ENCODE peak calls at places on chromosomes 12 and 14, in ten cellular contexts. Q is tibial nerve, C is A549, O is ovary, A is H1, D is stomach, G is suprapubic skin, W is SK-N-SH, R is HepG2, T is sigmoid colon. N is an unnamed sample.

GRCh38 chr12:120116792-120117651 is 469 bp upstream of the RAB35 start:
- DNase-seq in G (peak), W (peak), R (peak), Q (peak), T (peak), O (peak), D (peak), A (peak), C (peak), N (peak)

GRCh38 chr12:62744551-62744950 is 190.4 kb downstream of the PPM1H start:
- DNase-seq in Q (no peak), W (no peak), O (no peak), A (no peak), T (no peak), C (no peak), D (no peak), R (no peak), G (no peak), N (no peak)

GRCh38 chr12:43151406-43152080 is 400.5 kb downstream of the ADAMTS20 start:
- DNase-seq in T (no peak), O (no peak), G (no peak), D (no peak), A (no peak), R (no peak), W (no peak), C (no peak), Q (no peak), N (no peak)

GRCh38 chr14:90487031-90487430 is 90.2 kb downstream of the CALM1 start:
- DNase-seq in W (peak), D (no peak), R (no peak), A (peak), Q (no peak), O (no peak), T (no peak), C (no peak), G (no peak), N (no peak)

GRCh38 chr14:32366256-32366655 is 37.2 kb downstream of the AKAP6 start:
- DNase-seq in C (peak), G (no peak), A (no peak), R (no peak), O (no peak), T (no peak), W (peak), D (no peak), Q (no peak), N (no peak)

GRCh38 chr14:90464481-90464880 is 67.7 kb downstream of the CALM1 start:
- DNase-seq in Q (no peak), A (no peak), R (no peak), D (no peak), C (no peak), W (no peak), O (no peak), T (no peak), G (no peak), N (no peak)

GRCh38 chr14:32417956-32418552 is 89.0 kb downstream of the AKAP6 start:
- DNase-seq in T (no peak), G (no peak), W (no peak), C (peak), D (peak), R (no peak), Q (peak), O (peak), A (no peak), N (peak)

GRCh38 chr12:77401480-77402105 is 336.2 kb upstream of the E2F7 start:
- DNase-seq in A (no peak), Q (no peak), O (no peak), C (no peak), T (no peak), G (no peak), R (no peak), D (no peak), W (no peak), N (no peak)

GRCh38 chr12:29739279-29739991 is 44.3 kb downstream of the TMTC1 start:
- DNase-seq in W (no peak), T (no peak), O (no peak), R (no peak), C (no peak), Q (no peak), D (no peak), G (no peak), A (no peak), N (no peak)

GRCh38 chr12:87756721-87757120 is 272.5 kb downstream of the C12orf50 start:
- DNase-seq in C (peak), G (no peak), R (no peak), O (no peak), T (no peak), Q (no peak), W (no peak), D (no peak), A (no peak), N (no peak)

GRCh38 chr12:3604750-3605638 is 114.0 kb downstream of the PRMT8 start:
- DNase-seq in C (no peak), R (no peak), G (no peak), Q (no peak), D (peak), T (peak), W (peak), A (peak), O (no peak), N (peak)

GRCh38 chr12:2607881-2608607 is 186.7 kb upstream of the FKBP4 start:
- DNase-seq in W (no peak), D (no peak), O (no peak), G (no peak), A (no peak), R (no peak), C (no peak), Q (no peak), T (peak), N (no peak)

GRCh38 chr14:105853089-105853906 is 326.9 kb downstream of the TMEM121 start:
- DNase-seq in D (no peak), R (no peak), Q (no peak), O (no peak), W (peak), A (no peak), G (no peak), C (no peak), T (no peak), N (peak)

GRCh38 chr12:120155072-120155471 is 38.5 kb upstream of the RAB35 start:
- DNase-seq in Q (no peak), R (no peak), G (no peak), T (no peak), D (no peak), O (no peak), C (no peak), W (no peak), A (no peak), N (no peak)

GRCh38 chr14:75182820-75183219 is 6.4 kb upstream of the TMED10 start:
- DNase-seq in C (no peak), G (no peak), R (peak), Q (no peak), O (no peak), W (no peak), T (no peak), A (no peak), D (no peak), N (no peak)

GRCh38 chr12:80195143-80195726 is 95.9 kb downstream of the OTOGL start:
- DNase-seq in O (no peak), G (no peak), A (no peak), C (peak), R (peak), D (no peak), T (no peak), Q (no peak), W (peak), N (no peak)

GRCh38 chr14:25231006-25231405 is 181.1 kb upstream of the STXBP6 start:
- DNase-seq in C (no peak), T (no peak), G (no peak), D (peak), W (no peak), Q (no peak), O (no peak), A (no peak), R (no peak), N (no peak)

GRCh38 chr14:54920052-54920451 is 17.4 kb upstream of the GCH1 start:
- DNase-seq in D (no peak), A (no peak), W (no peak), Q (no peak), R (no peak), T (no peak), G (no peak), O (no peak), C (no peak), N (no peak)

GRCh38 chr14:104512771-104513640 is 66.6 kb upstream of the C14orf180 start:
- DNase-seq in T (no peak), A (peak), C (no peak), R (no peak), W (no peak), O (no peak), Q (no peak), G (no peak), D (no peak), N (no peak)

GRCh38 chr12:47885012-47885501 is 19.7 kb downstream of the VDR start:
- DNase-seq in W (no peak), O (no peak), D (no peak), Q (no peak), A (no peak), T (no peak), R (no peak), G (no peak), C (no peak), N (no peak)

GRCh38 chr12:52369220-52369619 is 1.9 kb upstream of the KRT85 start:
- DNase-seq in Q (no peak), T (no peak), D (no peak), O (no peak), C (no peak), R (no peak), A (no peak), W (no peak), G (no peak), N (no peak)

GRCh38 chr14:30928462-30928861 is 54.1 kb downstream of the COCH start:
- DNase-seq in G (no peak), Q (no peak), A (no peak), O (no peak), T (no peak), W (no peak), R (no peak), D (no peak), C (no peak), N (no peak)

GRCh38 chr12:127570387-127570786 is 696.6 kb upstream of the TMEM132C start:
- DNase-seq in C (no peak), Q (no peak), R (no peak), O (no peak), A (no peak), G (no peak), W (no peak), T (no peak), D (no peak), N (no peak)

GRCh38 chr14:98580131-98580678 is 691.8 kb downstream of the BCL11B start:
- DNase-seq in T (no peak), O (no peak), C (no peak), W (no peak), G (no peak), R (no peak), Q (no peak), D (no peak), A (no peak), N (no peak)

GRCh38 chr14:86038401-86038985 is 508.5 kb downstream of the FLRT2 start:
- DNase-seq in T (no peak), D (peak), G (no peak), O (no peak), A (peak), W (peak), R (peak), C (peak), Q (no peak), N (peak)

GRCh38 chr14:33642080-33642479 is 308.8 kb downstream of the EGLN3 start:
- DNase-seq in C (no peak), D (no peak), R (no peak), A (no peak), G (no peak), O (no peak), Q (no peak), T (no peak), W (no peak), N (no peak)

GRCh38 chr14:74302160-74302628 is 540 bp downstream of the ABCD4 start:
- DNase-seq in D (no peak), T (no peak), O (no peak), R (peak), C (peak), W (peak), A (no peak), Q (no peak), G (no peak), N (no peak)

GRCh38 chr12:546920-547845 is 87.4 kb downstream of the B4GALNT3 start:
- DNase-seq in W (peak), O (peak), A (peak), D (peak), R (peak), C (peak), G (no peak), Q (no peak), T (no peak), N (peak)

DNA sequence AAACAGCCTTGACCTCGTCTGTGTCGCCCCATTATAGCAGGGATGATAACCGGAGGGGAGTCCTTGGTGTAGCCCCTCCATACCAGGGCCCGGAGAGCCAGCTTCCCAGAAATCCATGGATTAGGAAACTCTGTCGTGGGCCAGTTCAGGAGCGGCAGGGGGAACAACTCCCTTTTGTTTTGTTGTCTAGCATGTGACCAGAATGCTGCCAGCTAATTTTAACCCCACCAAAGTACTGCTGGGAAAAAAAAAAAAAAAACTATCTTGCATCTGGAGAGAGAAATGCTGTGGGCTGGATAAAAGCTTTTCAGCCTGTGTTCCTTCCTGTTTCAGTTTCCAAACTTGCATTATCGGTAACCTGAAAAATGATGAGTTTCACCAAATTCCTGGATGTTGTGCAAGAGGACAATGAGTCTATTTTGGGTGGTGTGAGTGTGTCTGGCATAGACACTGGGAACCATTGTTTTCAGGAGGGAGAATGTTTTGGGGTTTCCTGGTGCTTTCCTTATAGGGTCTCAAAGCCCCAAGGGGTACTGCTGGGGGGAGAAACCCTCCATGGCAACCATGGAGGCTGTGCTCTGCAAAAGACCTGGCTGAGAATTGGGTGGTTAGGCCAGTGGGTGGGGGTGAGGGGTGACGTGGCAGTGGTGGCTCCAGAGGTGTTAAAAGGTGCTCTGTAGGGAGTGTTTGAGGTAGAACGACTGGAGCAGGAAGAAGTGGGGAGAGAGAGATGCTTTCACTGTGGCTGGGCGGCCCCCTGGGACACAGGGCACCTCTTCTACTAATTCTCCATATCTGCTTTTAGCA is 14.9 kb upstream of the IRF2BPL start:
- DNase-seq in Q (no peak), C (peak), G (no peak), D (no peak), T (peak), R (peak), W (no peak), A (no peak), O (peak), N (no peak)
- TF ChIP-seq EP300 in Q (peak), C (no peak), G (no peak), D (peak), T (peak), R (peak), W (peak), A (no peak), O (peak), N (peak)

GRCh38 chr14:79914595-79914994 is 296.7 kb downstream of the DIO2 start:
- DNase-seq in R (no peak), O (no peak), Q (no peak), D (no peak), C (no peak), T (no peak), G (no peak), A (no peak), W (no peak), N (no peak)

GRCh38 chr14:79915411-79915810 is 295.9 kb downstream of the DIO2 start:
- DNase-seq in R (no peak), C (no peak), G (no peak), T (no peak), A (no peak), O (no peak), Q (no peak), W (no peak), D (no peak), N (no peak)

GRCh38 chr14:79911762-79912161 is 299.5 kb downstream of the DIO2 start:
- DNase-seq in W (no peak), A (no peak), G (no peak), Q (no peak), D (no peak), C (no peak), T (no peak), O (no peak), R (no peak), N (no peak)

DNA sequence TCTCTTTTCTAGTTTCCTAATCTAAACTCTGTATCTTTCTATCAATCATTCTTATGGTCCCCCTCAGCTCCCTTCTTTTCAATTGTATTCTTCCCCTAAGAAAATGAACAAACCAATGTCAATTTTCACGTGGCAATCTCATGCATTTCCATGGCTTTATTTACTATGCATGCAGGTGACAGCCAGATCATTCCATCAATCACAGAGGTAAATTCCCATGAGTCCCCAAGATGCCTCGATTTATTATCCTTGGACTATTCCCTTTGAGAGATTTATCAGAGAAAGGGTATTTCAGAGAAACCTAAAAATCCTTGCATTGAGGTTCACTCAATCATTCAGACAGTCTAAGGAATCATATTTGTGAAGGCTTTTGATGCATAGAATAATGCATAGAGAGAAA is 301.2 kb downstream of the DIO2 start:
- DNase-seq in A (no peak), T (no peak), W (no peak), Q (no peak), O (no peak), R (no peak), C (no peak), D (no peak), G (no peak), N (no peak)
- TF ChIP-seq EP300 in A (no peak), T (no peak), W (no peak), Q (no peak), O (no peak), R (no peak), C (no peak), D (no peak), G (no peak), N (no peak)

GRCh38 chr14:53409289-53409688 is 256.2 kb upstream of the DDHD1 start:
- DNase-seq in W (no peak), G (no peak), A (no peak), O (no peak), T (no peak), C (no peak), D (no peak), R (no peak), Q (no peak), N (no peak)

GRCh38 chr14:53411110-53411509 is 258.0 kb upstream of the DDHD1 start:
- DNase-seq in D (no peak), C (no peak), T (no peak), W (no peak), R (no peak), G (no peak), O (no peak), A (no peak), Q (no peak), N (no peak)

GRCh38 chr14:53412819-53413664 is 259.9 kb upstream of the DDHD1 start:
- DNase-seq in W (peak), T (no peak), O (no peak), R (peak), Q (no peak), D (no peak), A (no peak), G (no peak), C (peak), N (no peak)

GRCh38 chr14:53408175-53408879 is 255.2 kb upstream of the DDHD1 start:
- DNase-seq in G (no peak), O (no peak), Q (no peak), C (no peak), R (no peak), T (no peak), W (no peak), A (no peak), D (no peak), N (no peak)

GRCh38 chr14:53409974-53410373 is 256.9 kb upstream of the DDHD1 start:
- DNase-seq in W (no peak), D (no peak), C (no peak), T (no peak), R (no peak), A (no peak), G (no peak), Q (no peak), O (no peak), N (no peak)
- TF ChIP-seq EP300 in W (no peak), D (no peak), C (no peak), T (no peak), R (no peak), A (no peak), G (no peak), Q (no peak), O (no peak), N (no peak)

DNA sequence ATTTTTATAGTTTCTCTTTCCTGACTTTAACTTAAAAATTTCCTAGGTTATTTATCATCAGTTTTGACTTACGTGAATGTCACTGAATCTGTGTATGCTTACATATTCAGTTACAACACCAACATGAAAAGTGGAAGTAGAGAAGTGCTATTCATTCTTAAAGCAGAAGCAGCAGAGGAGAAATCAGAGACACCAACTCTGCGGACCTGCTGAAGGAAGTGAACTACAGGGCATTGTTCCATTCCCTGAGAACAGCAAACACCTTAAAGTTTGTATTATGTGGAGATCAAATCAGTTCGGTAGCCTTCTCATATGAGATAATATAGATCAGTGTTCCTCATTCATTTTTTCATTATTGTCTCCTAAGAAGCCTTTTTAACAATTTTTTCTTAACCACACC is 34.2 kb downstream of the RAD51B start:
- DNase-seq in T (no peak), Q (no peak), A (no peak), D (no peak), O (no peak), R (no peak), C (no peak), G (no peak), W (no peak), N (no peak)
- TF ChIP-seq EP300 in T (no peak), Q (no peak), A (no peak), D (no peak), O (no peak), R (no peak), C (no peak), G (no peak), W (no peak), N (no peak)

DNA sequence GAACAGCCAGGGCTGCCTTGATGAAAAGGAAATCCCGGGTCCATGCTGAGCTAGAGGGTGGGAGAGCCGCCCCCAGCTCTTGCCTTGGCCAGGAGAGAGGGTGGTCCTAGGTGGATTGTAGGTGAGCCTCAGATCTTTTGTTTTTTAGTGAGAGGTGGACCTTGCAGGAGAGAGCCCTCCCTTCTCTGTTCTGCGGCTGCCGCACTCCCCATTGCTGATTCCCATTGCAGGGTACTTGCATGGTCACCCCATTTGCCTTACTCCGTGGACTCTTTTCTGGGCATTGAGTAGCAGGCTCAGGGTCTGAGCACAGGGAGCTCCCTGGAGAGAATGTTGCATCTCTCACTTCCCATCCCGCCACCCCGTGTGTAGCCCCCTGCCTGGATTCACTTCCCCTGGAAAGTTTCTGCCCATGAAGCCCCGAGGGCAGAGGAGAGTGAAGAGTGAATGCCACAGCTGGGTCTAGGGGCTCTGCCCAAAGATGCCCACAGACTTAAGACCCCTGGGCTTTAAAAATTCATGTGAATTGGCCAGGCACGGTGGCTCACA is 10.2 kb downstream of the VASH1 start:
- DNase-seq in Q (no peak), G (no peak), O (peak), C (no peak), R (no peak), A (peak), T (peak), W (no peak), D (no peak), N (no peak)
- TF ChIP-seq EP300 in Q (no peak), G (no peak), O (no peak), C (no peak), R (no peak), A (no peak), T (no peak), W (no peak), D (no peak), N (no peak)